ENCODE peak calls at places on chromosomes 3 and 15, in eight cellular contexts. I, H, E, M, B, J, C and G are unnamed samples.

GRCh38 chr3:132726341-132726823 is 4.2 kb upstream of the NPHP3 start:
- DNase-seq in I (no peak), H (peak), E (peak), M (peak), B (peak), J (peak), C (peak), G (no peak)

GRCh38 chr3:52226229-52226817 is 878 bp upstream of the TLR9 start:
- DNase-seq in I (no peak), H (no peak), E (no peak), M (no peak), B (no peak), J (no peak), C (no peak), G (no peak)

GRCh38 chr15:48333553-48333952 is 2.3 kb downstream of the DUT start:
- DNase-seq in I (no peak), H (no peak), E (no peak), M (no peak), B (no peak), J (no peak), C (no peak), G (no peak)

GRCh38 chr15:81536296-81536695 is 162.3 kb upstream of the TMC3 start:
- DNase-seq in I (no peak), H (no peak), E (no peak), M (no peak), B (no peak), J (no peak), C (no peak), G (no peak)

GRCh38 chr3:151384741-151385174 is at the start of gene P2RY12:
- DNase-seq in I (no peak), H (no peak), E (no peak), M (peak), B (no peak), J (no peak), C (peak), G (no peak)

GRCh38 chr3:193744048-193744821 is 151.2 kb downstream of the OPA1 start:
- DNase-seq in I (no peak), H (no peak), E (no peak), M (no peak), B (no peak), J (peak), C (no peak), G (no peak)

GRCh38 chr3:166829896-166830295 is 550.2 kb downstream of the ZBBX start:
- DNase-seq in I (no peak), H (no peak), E (peak), M (no peak), B (no peak), J (peak), C (no peak), G (no peak)

GRCh38 chr3:184780981-184781515 is 30.9 kb upstream of the VPS8 start:
- DNase-seq in I (no peak), H (no peak), E (no peak), M (no peak), B (no peak), J (no peak), C (no peak), G (no peak)

GRCh38 chr15:101675796-101676582 is 23.8 kb upstream of the TM2D3 start:
- DNase-seq in I (no peak), H (peak), E (peak), M (peak), B (no peak), J (no peak), C (no peak), G (no peak)

GRCh38 chr3:139982404-139982803 is 47.4 kb downstream of the CLSTN2 start:
- DNase-seq in I (no peak), H (no peak), E (no peak), M (no peak), B (no peak), J (no peak), C (no peak), G (no peak)

GRCh38 chr3:134649106-134649705 is 1.6 kb downstream of the KY start:
- DNase-seq in I (no peak), H (no peak), E (no peak), M (no peak), B (no peak), J (no peak), C (no peak), G (no peak)

GRCh38 chr3:107315136-107315535 is 62.1 kb upstream of the CCDC54 start:
- DNase-seq in I (no peak), H (peak), E (peak), M (no peak), B (no peak), J (no peak), C (no peak), G (no peak)

GRCh38 chr15:52496776-52497470 is 31.8 kb downstream of the MYO5A start:
- DNase-seq in I (no peak), H (peak), E (peak), M (no peak), B (no peak), J (no peak), C (peak), G (no peak)

GRCh38 chr15:39312984-39313383 is 267.9 kb upstream of the THBS1 start:
- DNase-seq in I (no peak), H (peak), E (no peak), M (no peak), B (no peak), J (no peak), C (peak), G (no peak)

GRCh38 chr3:46721009-46721408 is 3.3 kb upstream of the PRSS50 start:
- DNase-seq in I (no peak), H (no peak), E (no peak), M (no peak), B (no peak), J (no peak), C (no peak), G (no peak)

GRCh38 chr3:136075218-136075808 is 109.8 kb downstream of the PPP2R3A start:
- DNase-seq in I (peak), H (peak), E (peak), M (peak), B (peak), J (peak), C (peak), G (peak)

GRCh38 chr3:38689774-38690173 is 40.3 kb upstream of the SCN5A start:
- DNase-seq in I (no peak), H (peak), E (no peak), M (no peak), B (no peak), J (no peak), C (no peak), G (no peak)

GRCh38 chr15:71549697-71550096 is 260.7 kb upstream of the NR2E3 start:
- DNase-seq in I (no peak), H (no peak), E (no peak), M (no peak), B (no peak), J (no peak), C (no peak), G (no peak)

GRCh38 chr15:66047321-66048024 is 178.2 kb downstream of the RAB11A start:
- DNase-seq in I (no peak), H (no peak), E (no peak), M (no peak), B (no peak), J (no peak), C (no peak), G (no peak)

GRCh38 chr15:64209680-64210334 is 47.0 kb upstream of the PPIB start:
- DNase-seq in I (no peak), H (peak), E (peak), M (peak), B (no peak), J (peak), C (peak), G (no peak)

GRCh38 chr15:69105451-69105985 is 54.9 kb upstream of the GLCE start:
- DNase-seq in I (no peak), H (no peak), E (no peak), M (no peak), B (no peak), J (no peak), C (no peak), G (no peak)

GRCh38 chr3:61561374-61562041 is at the start of gene PTPRG:
- DNase-seq in I (peak), H (peak), E (peak), M (peak), B (peak), J (no peak), C (no peak), G (peak)

GRCh38 chr15:82648257-82649103 is 1.3 kb upstream of the CPEB1 start:
- DNase-seq in I (no peak), H (no peak), E (no peak), M (peak), B (no peak), J (no peak), C (no peak), G (no peak)

GRCh38 chr3:134517796-134518195 is 31.9 kb downstream of the CEP63 start:
- DNase-seq in I (no peak), H (peak), E (no peak), M (no peak), B (no peak), J (no peak), C (peak), G (no peak)

GRCh38 chr15:90496791-90497190 is 32.9 kb upstream of the CRTC3 start:
- DNase-seq in I (no peak), H (peak), E (no peak), M (no peak), B (peak), J (no peak), C (no peak), G (no peak)

GRCh38 chr15:64013179-64014043 is 32.9 kb downstream of the DAPK2 start:
- DNase-seq in I (no peak), H (no peak), E (no peak), M (no peak), B (peak), J (no peak), C (no peak), G (no peak)

GRCh38 chr3:77296527-77296926 is 256.6 kb downstream of the ROBO2 start:
- DNase-seq in I (no peak), H (no peak), E (no peak), M (no peak), B (no peak), J (no peak), C (no peak), G (no peak)